ENCODE peak calls at places on chromosomes 3 and 15, in nine cellular contexts. M is heart right ventricle; F is psoas muscle; P is naive thymus-derived CD4-positive, alpha-beta T cell; Q is PC-9; D is K562; H is body of pancreas; N is heart left ventricle; S is pancreas. K is an unnamed sample.

GRCh38 chr3:69079269-69080159 is 651 bp downstream of the UBA3 start:
- DNase-seq in F (peak; percentile 25), P (peak; percentile 53), N (no peak), H (no peak), Q (peak; percentile 38), M (peak; percentile 35), D (peak; percentile 27), S (peak; percentile 46), K (no peak)

GRCh38 chr3:187049462-187050101 is 89.7 kb downstream of the RPL39L start:
- DNase-seq in M (no peak), Q (no peak), P (no peak), D (no peak), N (no peak), S (no peak), F (no peak), H (no peak), K (no peak)

GRCh38 chr3:176106380-176106779 is 1090.9 kb downstream of the TBL1XR1 start:
- DNase-seq in N (no peak), D (no peak), S (no peak), P (no peak), Q (no peak), M (no peak), H (no peak), F (no peak), K (no peak)

GRCh38 chr15:92621972-92622533 is 33.5 kb downstream of the FAM174B start:
- DNase-seq in M (no peak), D (no peak), S (no peak), F (no peak), Q (no peak), N (no peak), H (no peak), P (no peak), K (no peak)

GRCh38 chr3:21417991-21418390 is 333.0 kb downstream of the ZNF385D start:
- DNase-seq in H (no peak), N (no peak), S (no peak), Q (no peak), D (no peak), M (no peak), F (no peak), P (no peak), K (no peak)

GRCh38 chr3:32203854-32204253 is 34.6 kb upstream of the CMTM8 start:
- DNase-seq in Q (no peak), H (no peak), N (no peak), S (no peak), F (no peak), M (no peak), D (no peak), P (no peak), K (no peak)

GRCh38 chr15:23646165-23647000 is 1.3 kb downstream of the MAGEL2 start:
- DNase-seq in N (no peak), F (no peak), P (no peak), H (no peak), M (no peak), Q (no peak), S (peak; percentile 26), D (no peak), K (no peak)

GRCh38 chr3:114333180-114333922 is 39.5 kb downstream of the TIGIT start:
- DNase-seq in M (no peak), Q (no peak), H (no peak), N (no peak), S (no peak), F (no peak), P (no peak), D (no peak), K (no peak)

GRCh38 chr15:66941791-66942190 is 123.6 kb upstream of the SMAD3 start:
- DNase-seq in D (no peak), Q (no peak), F (no peak), H (no peak), P (no peak), N (no peak), S (no peak), M (no peak), K (no peak)

GRCh38 chr3:118543823-118544222 is 490.8 kb downstream of the IGSF11 start:
- DNase-seq in S (no peak), D (no peak), Q (no peak), P (no peak), N (no peak), H (no peak), M (no peak), F (no peak), K (no peak)

GRCh38 chr3:53495091-53495517 is 693 bp downstream of the CACNA1D start:
- DNase-seq in H (peak; percentile 12), Q (no peak), S (peak; percentile 25), N (no peak), M (no peak), F (peak; percentile 14), P (no peak), D (no peak), K (no peak)

GRCh38 chr3:100603449-100603848 is 6.0 kb upstream of the ADGRG7 start:
- DNase-seq in N (no peak), F (no peak), H (peak; percentile 9), Q (peak; percentile 60), S (no peak), D (peak; percentile 15), M (no peak), P (no peak), K (peak; percentile 8)
- H3K4me3 ChIP-seq in N (no peak overlapping the region), F (no peak overlapping the region), H (no peak overlapping the region), Q (no peak overlapping the region), S (no peak overlapping the region), D (no peak overlapping the region), M (peak overlapping the region; percentile 13), P (peak overlapping the region; percentile 28), K (peak overlapping the region; percentile 32)

DNA sequence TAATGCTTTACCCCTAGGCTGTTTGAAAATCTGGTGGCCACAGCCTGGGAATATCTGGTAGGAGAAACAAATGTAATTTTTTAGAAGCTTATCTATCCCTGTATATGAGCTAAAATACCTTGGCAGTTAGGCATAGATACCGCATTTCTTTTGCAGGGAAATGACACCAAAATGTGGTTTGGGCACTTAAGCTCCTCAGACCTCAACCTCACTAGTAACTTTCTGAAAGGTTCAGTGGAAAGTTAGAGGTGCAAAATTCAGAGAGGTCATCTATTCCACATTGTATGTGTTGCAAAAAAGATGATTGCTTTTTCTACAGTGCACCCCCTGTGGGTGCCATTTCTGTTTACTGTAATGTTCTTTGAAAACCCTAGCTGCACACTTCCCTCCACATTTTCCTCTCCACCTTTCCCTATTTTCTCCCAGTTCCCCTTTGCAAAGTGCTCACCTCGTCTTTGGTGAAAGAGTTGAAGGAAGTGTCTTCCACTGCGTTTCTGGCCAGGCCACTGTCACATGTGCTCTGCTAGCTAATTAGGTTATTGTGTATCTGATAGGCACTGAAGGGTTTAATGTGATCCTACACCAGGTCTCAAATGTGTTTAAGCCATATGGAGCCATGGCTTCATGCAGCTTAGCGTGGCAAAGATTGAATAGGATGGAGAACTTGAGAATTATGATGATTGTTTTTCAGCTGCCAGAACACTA is 1.3 kb downstream of the SACM1L start:
- DNase-seq in H (no peak), P (no peak), Q (no peak), F (no peak), N (no peak), M (no peak), S (no peak), D (no peak), K (no peak)
- H3K27ac ChIP-seq in H (peak overlapping the region; percentile 85), P (peak overlapping the region; percentile 96), Q (no peak overlapping the region), F (peak overlapping the region; percentile 95), N (peak overlapping the region; percentile 96), M (peak overlapping the region; percentile 92), S (no peak overlapping the region), D (peak overlapping the region; percentile 72), K (peak overlapping the region; percentile 94)

GRCh38 chr15:74426404-74427281 is 7.1 kb downstream of the SEMA7A start:
- DNase-seq in F (no peak), P (no peak), S (no peak), N (no peak), H (no peak), D (no peak), M (no peak), Q (no peak), K (no peak)
- H3K4me1 ChIP-seq in F (no peaks in the 10 kb centered on the region), P (no peaks in the 10 kb centered on the region), S (no peaks in the 10 kb centered on the region), N (no peaks in the 10 kb centered on the region), H (no peaks in the 10 kb centered on the region), D (peaks cover 76% of the 10 kb centered on the region), M (peaks cover 51% of the 10 kb centered on the region), Q (peaks cover 39% of the 10 kb centered on the region), K (peaks cover 3% of the 10 kb centered on the region)

GRCh38 chr3:72336821-72337479 is 511.3 kb downstream of the SHQ1 start:
- DNase-seq in P (no peak), S (peak; percentile 59), M (peak; percentile 87), N (peak; percentile 93), F (peak; percentile 88), H (peak; percentile 55), Q (no peak), D (peak; percentile 71), K (no peak)
- H3K4me3 ChIP-seq in P (no peak overlapping the region), S (no peak overlapping the region), M (no peak overlapping the region), N (peak overlapping the region; percentile 5), F (no peak overlapping the region), H (no peak overlapping the region), Q (no peak overlapping the region), D (no peak overlapping the region), K (no peak overlapping the region)

GRCh38 chr3:172133830-172134229 is 94.5 kb downstream of the FNDC3B start:
- DNase-seq in F (no peak), H (no peak), S (no peak), P (no peak), M (no peak), Q (no peak), D (no peak), N (no peak), K (no peak)

GRCh38 chr3:172135185-172135584 is 95.8 kb downstream of the FNDC3B start:
- DNase-seq in M (no peak), Q (no peak), S (no peak), D (no peak), P (no peak), H (no peak), F (no peak), N (no peak), K (no peak)

GRCh38 chr3:172132721-172133311 is 93.4 kb downstream of the FNDC3B start:
- DNase-seq in Q (no peak), P (no peak), M (no peak), S (no peak), F (no peak), D (no peak), H (no peak), N (no peak), K (no peak)

GRCh38 chr3:172135766-172136729 is 96.7 kb downstream of the FNDC3B start:
- DNase-seq in N (no peak), P (no peak), F (no peak), M (no peak), S (no peak), D (no peak), H (no peak), Q (peak; percentile 78), K (no peak)

DNA sequence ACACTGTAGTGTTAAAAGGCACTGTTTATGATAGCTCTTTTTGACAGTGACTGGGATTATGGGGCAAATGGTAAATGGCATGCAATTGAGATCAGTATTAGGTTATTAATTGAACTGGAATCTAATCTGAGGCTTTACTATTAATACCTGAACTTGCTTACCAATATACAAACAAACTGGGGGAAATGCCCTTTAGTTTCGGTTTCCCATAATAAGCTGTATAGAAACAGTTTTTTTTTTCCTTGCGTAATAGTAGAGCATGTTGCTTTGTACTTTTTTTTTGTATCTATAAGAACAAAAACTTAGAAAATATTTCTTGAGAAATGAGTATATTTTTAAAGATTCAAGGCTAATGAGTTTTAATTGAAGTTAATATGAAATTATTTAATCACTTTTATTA is 95.0 kb downstream of the FNDC3B start:
- DNase-seq in N (no peak), S (no peak), M (no peak), P (no peak), Q (no peak), F (no peak), D (no peak), H (no peak), K (peak; percentile 57)
- H3K27ac ChIP-seq in N (no peak overlapping the region), S (no peak overlapping the region), M (peak overlapping the region; percentile 33), P (no peak overlapping the region), Q (peak overlapping the region; percentile 86), F (peak overlapping the region; percentile 56), D (no peak overlapping the region), H (peak overlapping the region; percentile 36), K (peak overlapping the region; percentile 39)